ENCODE peak calls at places on chromosomes 7 and 10, in eight cellular contexts. Z, I, O, Q, L, X, A and Y are unnamed samples.
A peak's percentile ranks its signal among the peaks of the same experiment; 100 is the strongest.

GRCh38 chr10:95758351-95759025 is 2.5 kb downstream of the ENTPD1 start:
- DNase-seq in Z (no peak), I (no peak), O (no peak), Q (no peak), L (no peak), X (no peak), A (no peak), Y (no peak)

GRCh38 chr7:45652630-45653029 is 78.5 kb downstream of the ADCY1 start:
- DNase-seq in Z (no peak), I (no peak), O (no peak), Q (no peak), L (no peak), X (no peak), A (no peak), Y (no peak)

GRCh38 chr7:41942468-41943097 is 239.7 kb upstream of the INHBA start:
- DNase-seq in Z (no peak), I (no peak), O (no peak), Q (no peak), L (peak; percentile 76), X (no peak), A (no peak), Y (no peak)

GRCh38 chr10:20622522-20623270 is 274.4 kb downstream of the NEBL start:
- DNase-seq in Z (no peak), I (no peak), O (no peak), Q (no peak), L (no peak), X (peak; percentile 4), A (no peak), Y (no peak)

GRCh38 chr10:61870521-61870895 is 31.0 kb upstream of the ARID5B start:
- DNase-seq in Z (no peak), I (no peak), O (no peak), Q (no peak), L (no peak), X (no peak), A (no peak), Y (no peak)

GRCh38 chr7:90723233-90723632 is 127.1 kb downstream of the CDK14 start:
- DNase-seq in Z (no peak), I (no peak), O (no peak), Q (no peak), L (no peak), X (no peak), A (no peak), Y (no peak)

GRCh38 chr10:79241990-79242619 is 105.2 kb upstream of the PPIF start:
- DNase-seq in Z (peak; percentile 81), I (no peak), O (no peak), Q (peak; percentile 73), L (peak; percentile 70), X (no peak), A (peak; percentile 44), Y (peak; percentile 56)

GRCh38 chr10:95326396-95326795 is 35.6 kb upstream of the PDLIM1 start:
- DNase-seq in Z (no peak), I (no peak), O (no peak), Q (no peak), L (no peak), X (no peak), A (no peak), Y (no peak)

GRCh38 chr7:84510501-84510900 is 315.9 kb upstream of the SEMA3A start:
- DNase-seq in Z (no peak), I (no peak), O (no peak), Q (no peak), L (no peak), X (peak; percentile 12), A (no peak), Y (no peak)

GRCh38 chr10:52933748-52934147 is 161.2 kb upstream of the MBL2 start:
- DNase-seq in Z (no peak), I (no peak), O (no peak), Q (no peak), L (no peak), X (no peak), A (no peak), Y (no peak)

GRCh38 chr7:143369678-143370651 is 7.5 kb upstream of the FAM131B start:
- DNase-seq in Z (no peak), I (no peak), O (no peak), Q (no peak), L (no peak), X (no peak), A (no peak), Y (no peak)

GRCh38 chr10:102352066-102352715 is 43.3 kb upstream of the NFKB2 start:
- DNase-seq in Z (peak; percentile 24), I (peak; percentile 65), O (peak; percentile 73), Q (peak; percentile 66), L (peak; percentile 55), X (no peak), A (peak; percentile 74), Y (peak; percentile 71)

GRCh38 chr7:46032936-46033335 is 111.9 kb upstream of the IGFBP3 start:
- DNase-seq in Z (no peak), I (no peak), O (no peak), Q (no peak), L (no peak), X (no peak), A (no peak), Y (no peak)

GRCh38 chr7:101941481-101942383 is 124.3 kb downstream of the CUX1 start:
- DNase-seq in Z (no peak), I (no peak), O (no peak), Q (no peak), L (peak; percentile 14), X (peak; percentile 58), A (no peak), Y (no peak)